ENCODE peak calls at places on chromosomes 11 and 22, in six cellular contexts. S is ELR; N is activated naive CD8-positive, alpha-beta T cell treated with anti-CD3 and anti-CD28 coated beads for 36 hours; H is HTR-8/SVneo; B is caudate nucleus; J is ureter. X is an unnamed sample.

GRCh38 chr11:43924112-43924855 is 18.2 kb upstream of the C11orf96 start:
- DNase-seq in S (no peak), J (no peak), H (no peak), B (no peak), N (no peak), X (no peak)

GRCh38 chr11:95412074-95412473 is 181.1 kb upstream of the SESN3 start:
- DNase-seq in S (no peak), B (no peak), H (no peak), J (no peak), N (no peak), X (no peak)

GRCh38 chr11:32602657-32603410 is 19.2 kb downstream of the EIF3M start:
- DNase-seq in S (no peak), J (no peak), N (no peak), H (no peak), B (no peak), X (no peak)

GRCh38 chr22:17446704-17447103 is 77.4 kb downstream of the CECR2 start:
- DNase-seq in J (no peak), S (no peak), N (no peak), B (no peak), H (no peak), X (no peak)

GRCh38 chr11:72833083-72833733 is 19.0 kb downstream of the ATG16L2 start:
- DNase-seq in J (no peak), N (no peak), S (no peak), B (no peak), H (no peak), X (no peak)

GRCh38 chr11:110297082-110297725 is 790 bp upstream of the RDX start:
- DNase-seq in B (no peak), N (no peak), H (peak), S (peak), J (no peak), X (no peak)

GRCh38 chr22:17114173-17114957 is 6.8 kb downstream of the TMEM121B start:
- DNase-seq in J (no peak), B (no peak), N (no peak), H (no peak), S (no peak), X (no peak)

GRCh38 chr11:64472593-64473455 is 113.9 kb downstream of the RPS6KA4 start:
- DNase-seq in S (no peak), H (no peak), N (no peak), J (no peak), B (no peak), X (no peak)